ENCODE peak calls at places on chromosomes 6 and 20, in five cellular contexts. D is heart left ventricle; H is adrenal gland; J is CD4-positive, alpha-beta memory T cell; A is CD8-positive, alpha-beta T cell. R is an unnamed sample. For H3K9me3, the result is how much of the 10 kb centered on the place peaks cover.

GRCh38 chr6:52390361-52390727 is 28.4 kb downstream of the PAQR8 start:
- DNase-seq in D (no peak), H (no peak), J (peak), A (peak), R (peak)

GRCh38 chr6:20747996-20748395 is 213.7 kb downstream of the CDKAL1 start:
- DNase-seq in D (no peak), H (no peak), J (no peak), A (no peak), R (no peak)

GRCh38 chr6:7587631-7588100 is 2.3 kb upstream of the SNRNP48 start:
- DNase-seq in D (no peak), H (no peak), J (no peak), A (no peak), R (no peak)

GRCh38 chr6:150898390-150899170 is 33.1 kb downstream of the MTHFD1L start:
- DNase-seq in D (no peak), H (no peak), J (no peak), A (no peak), R (no peak)

GRCh38 chr6:50236164-50236563 is 186.4 kb upstream of the DEFB112 start:
- DNase-seq in D (no peak), H (no peak), J (no peak), A (no peak), R (no peak)

GRCh38 chr20:62103508-62104233 is 18.6 kb upstream of the LSM14B start:
- DNase-seq in D (no peak), H (no peak), J (no peak), A (no peak), R (no peak)

GRCh38 chr6:5173862-5174643 is 86.7 kb downstream of the LYRM4 start:
- DNase-seq in D (no peak), H (no peak), J (peak), A (peak), R (peak)

GRCh38 chr6:22737331-22737730 is 168.0 kb downstream of the HDGFL1 start:
- DNase-seq in D (no peak), H (peak), J (no peak), A (no peak), R (no peak)

GRCh38 chr6:17336425-17336824 is 55.3 kb downstream of the RBM24 start:
- DNase-seq in D (no peak), H (no peak), J (no peak), A (no peak), R (no peak)

GRCh38 chr6:125481056-125481455 is 179.3 kb upstream of the HDDC2 start:
- DNase-seq in D (no peak), H (no peak), J (no peak), A (no peak), R (no peak)

GRCh38 chr6:4291453-4292403 is 156.4 kb upstream of the ECI2 start:
- DNase-seq in D (no peak), H (no peak), J (no peak), A (no peak), R (no peak)

GRCh38 chr6:125886914-125887313 is 69.7 kb upstream of the HINT3 start:
- DNase-seq in D (no peak), H (no peak), J (no peak), A (no peak), R (no peak)

GRCh38 chr6:131819507-131820228 is 11.8 kb downstream of the ENPP1 start:
- DNase-seq in D (no peak), H (no peak), J (no peak), A (no peak), R (no peak)

GRCh38 chr6:32658268-32658897 is 8.1 kb downstream of the HLA-DQB1 start:
- DNase-seq in D (no peak), H (no peak), J (no peak), A (no peak), R (no peak)

GRCh38 chr20:38127011-38127621 is 38.0 kb downstream of the TGM2 start:
- DNase-seq in D (no peak), H (peak), J (no peak), A (no peak), R (no peak)

GRCh38 chr6:125983246-125983945 is 2.9 kb upstream of the TRMT11 start:
- DNase-seq in D (no peak), H (no peak), J (no peak), A (no peak), R (no peak)

GRCh38 chr6:11675610-11676009 is 103.0 kb downstream of the ADTRP start:
- DNase-seq in D (no peak), H (no peak), J (no peak), A (no peak), R (no peak)

GRCh38 chr6:144899161-144899560 is 614.0 kb downstream of the UTRN start:
- DNase-seq in D (no peak), H (no peak), J (no peak), A (no peak), R (no peak)

GRCh38 chr6:7106752-7107577 is 796 bp upstream of the RREB1 start:
- DNase-seq in D (peak), H (peak), J (peak), A (peak), R (peak)

GRCh38 chr6:8006208-8006607 is 58.0 kb downstream of the BLOC1S5 start:
- DNase-seq in D (no peak), H (no peak), J (peak), A (no peak), R (no peak)

GRCh38 chr20:44656447-44656846 is 4.9 kb upstream of the ADA start:
- DNase-seq in D (no peak), H (no peak), J (no peak), A (no peak), R (no peak)

GRCh38 chr6:155100087-155100486 is 105.0 kb downstream of the TIAM2 start:
- DNase-seq in D (peak), H (peak), J (no peak), A (no peak), R (no peak)

GRCh38 chr20:61170921-61171320 is 81.1 kb upstream of the CDH4 start:
- DNase-seq in D (no peak), H (no peak), J (no peak), A (no peak), R (no peak)

GRCh38 chr6:47633141-47633540 is 65.2 kb upstream of the ADGRF4 start:
- DNase-seq in D (no peak), H (no peak), J (no peak), A (no peak), R (no peak)

GRCh38 chr6:124755321-124755720 is 206.9 kb upstream of the RNF217 start:
- DNase-seq in D (no peak), H (no peak), J (no peak), A (no peak), R (no peak)

GRCh38 chr20:57106692-57107091 is 159.7 kb downstream of the BMP7 start:
- DNase-seq in D (no peak), H (no peak), J (no peak), A (no peak), R (no peak)

GRCh38 chr6:44966449-44967091 is 361.6 kb upstream of the RUNX2 start:
- DNase-seq in D (no peak), H (no peak), J (no peak), A (no peak), R (no peak)

GRCh38 chr20:43948455-43948854 is 33.8 kb downstream of the TOX2 start:
- DNase-seq in D (no peak), H (no peak), J (no peak), A (no peak), R (no peak)

GRCh38 chr20:57434390-57434700 is 43.1 kb downstream of the RBM38 start:
- DNase-seq in D (no peak), H (no peak), J (no peak), A (peak), R (no peak)

GRCh38 chr20:6657111-6657510 is 110.4 kb upstream of the BMP2 start:
- DNase-seq in D (no peak), H (no peak), J (no peak), A (no peak), R (no peak)

GRCh38 chr6:33607784-33608161 is 13.3 kb upstream of the ITPR3 start:
- DNase-seq in D (no peak), H (no peak), J (peak), A (no peak), R (no peak)

GRCh38 chr6:129567374-129567773 is 142.6 kb downstream of the ARHGAP18 start:
- DNase-seq in D (no peak), H (peak), J (no peak), A (peak), R (no peak)

GRCh38 chr6:75376347-75377024 is 91.9 kb upstream of the TMEM30A start:
- DNase-seq in D (no peak), H (no peak), J (no peak), A (no peak), R (no peak)

DNA sequence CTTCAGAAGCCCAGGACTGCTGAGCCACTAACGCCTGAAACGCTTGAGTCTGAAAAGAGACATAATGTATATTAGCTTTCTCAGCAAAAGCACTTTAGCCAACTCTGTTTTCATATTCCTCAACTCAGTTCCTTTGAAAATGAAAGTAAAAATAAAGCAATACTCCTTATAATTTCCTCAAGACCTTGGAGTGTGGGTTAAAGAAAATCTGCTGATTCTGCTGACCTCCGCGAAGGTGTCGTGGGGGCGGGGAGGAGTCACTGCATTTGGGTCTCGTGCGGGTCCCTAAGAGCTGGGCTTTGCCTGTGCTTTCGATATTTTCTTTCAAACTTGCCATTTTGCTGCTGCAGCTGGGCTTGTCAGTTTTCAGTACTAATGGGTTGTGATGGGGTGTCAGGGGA is 142.2 kb upstream of the ARID1B start:
- DNase-seq in D (no peak), H (no peak), J (no peak), A (no peak), R (no peak)
- H3K4me3 ChIP-seq in D (no peak), H (no peak), J (no peak), A (no peak), R (no peak)

GRCh38 chr6:121485359-121485809 is 49.9 kb downstream of the GJA1 start:
- DNase-seq in D (no peak), H (no peak), J (no peak), A (no peak), R (no peak)
- H3K27ac ChIP-seq in D (no peak), H (no peak), J (no peak), A (no peak), R (no peak)

DNA sequence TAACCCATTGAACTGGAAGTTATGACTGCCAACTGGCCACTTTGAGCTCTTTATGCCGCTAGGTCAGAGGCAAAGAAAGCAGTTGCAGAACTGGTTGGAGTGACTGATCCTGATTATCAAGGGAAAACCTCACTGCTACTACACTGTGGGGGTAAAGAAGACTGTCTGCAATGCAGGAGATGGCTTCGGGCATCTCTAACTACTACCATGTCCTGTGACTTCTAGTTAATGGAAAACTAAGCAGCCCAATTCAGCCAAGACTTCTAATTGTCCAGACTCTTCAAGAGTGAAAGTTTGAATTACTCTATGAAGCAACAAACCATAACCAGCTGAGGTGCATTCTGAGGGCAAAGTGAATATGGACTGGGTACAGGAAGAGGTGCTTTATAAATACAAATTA is 773.6 kb upstream of the SLC35B3 start:
- DNase-seq in D (no peak), H (no peak), J (no peak), A (no peak), R (no peak)
- H3K9me3 ChIP-seq in D (under half), H (under half), J (under half), A (under half), R (under half)

DNA sequence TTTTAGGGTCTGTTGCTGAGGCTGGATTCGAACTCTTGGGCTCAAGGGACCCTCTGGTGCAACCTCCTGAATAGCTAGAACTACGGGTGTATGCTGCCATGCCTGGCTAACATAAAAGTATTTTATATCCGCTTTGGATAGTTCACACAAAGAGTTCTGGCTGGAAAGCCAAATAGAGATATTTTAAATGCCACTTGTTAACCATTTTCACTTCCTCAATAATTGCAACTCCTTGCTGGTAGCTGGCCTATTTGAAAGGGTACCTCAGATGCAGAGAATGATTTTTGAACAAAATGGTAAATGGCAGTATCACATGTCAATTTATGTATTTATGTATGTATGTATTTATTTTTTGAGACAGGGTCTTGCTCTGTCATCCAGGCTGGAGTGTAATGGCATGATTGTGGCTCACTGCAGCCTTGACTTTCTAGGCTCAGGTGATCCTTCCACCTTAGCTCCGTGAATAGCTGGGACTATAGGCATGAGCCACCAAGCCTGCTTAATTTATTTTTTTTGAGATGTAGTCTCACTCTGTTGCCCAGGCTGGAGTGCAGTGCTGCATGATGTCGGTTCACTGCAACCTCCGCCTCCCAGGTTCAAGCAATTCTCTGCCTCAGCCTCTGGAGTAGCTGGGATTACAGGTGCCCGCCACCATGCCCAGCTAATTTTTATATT is 12.9 kb upstream of the JARID2 start:
- DNase-seq in D (no peak), H (no peak), J (no peak), A (no peak), R (no peak)
- H3K4me3 ChIP-seq in D (no peak), H (no peak), J (no peak), A (no peak), R (no peak)

GRCh38 chr20:18596270-18596669 is 8.4 kb downstream of the DTD1 start:
- DNase-seq in D (no peak), H (no peak), J (no peak), A (no peak), R (no peak)
- H3K27ac ChIP-seq in D (no peak), H (no peak), J (no peak), A (no peak), R (no peak)

DNA sequence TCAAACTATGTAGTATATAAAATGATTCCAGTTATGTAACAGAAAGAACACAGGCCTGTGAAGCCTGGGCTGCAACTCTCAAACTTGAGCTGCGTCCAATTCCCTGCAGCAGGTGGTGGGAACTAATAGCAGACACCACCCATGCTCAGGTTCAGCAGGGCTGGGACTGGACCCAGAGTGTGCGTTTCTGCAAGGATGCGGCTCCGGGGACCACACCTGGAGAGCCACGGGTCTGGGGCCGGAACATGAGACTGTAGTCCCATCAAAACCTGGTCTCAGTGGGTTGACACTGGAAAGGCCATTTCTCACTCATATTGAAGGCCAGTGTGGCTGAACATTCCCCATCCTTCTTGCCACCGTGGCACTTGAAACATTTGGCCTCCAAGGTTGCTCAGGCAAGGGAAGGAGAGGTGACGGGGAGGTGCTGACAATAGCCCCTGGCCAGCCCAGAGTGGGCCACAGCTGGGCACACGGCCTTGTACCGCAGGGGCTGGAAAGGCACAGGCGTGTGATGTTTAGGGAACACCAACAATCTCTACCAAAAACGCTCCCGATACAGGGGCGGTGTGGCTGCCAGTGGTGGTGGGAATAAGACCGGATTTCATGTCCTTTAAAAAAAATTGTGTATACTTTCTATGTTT is 38.0 kb downstream of the FRMD1 start:
- DNase-seq in D (no peak), H (no peak), J (no peak), A (no peak), R (no peak)
- H3K9me3 ChIP-seq in D (under half), H (under half), J (under half), A (under half), R (under half)